ENCODE peak calls at places on chromosomes 3 and 15, in four cellular contexts. R is ELF-1, I is sigmoid colon, P is AG09319. M is an unnamed sample.
A peak's percentile ranks its signal among the peaks of the same experiment; 100 is the strongest.

GRCh38 chr15:35667908-35668307 is 121.9 kb upstream of the DPH6 start:
- DNase-seq in I (no peak), P (no peak), R (no peak), M (no peak)

GRCh38 chr15:33313491-33313890 is 2.7 kb downstream of the RYR3 start:
- DNase-seq in I (no peak), P (no peak), R (no peak), M (no peak)

GRCh38 chr3:186216903-186217819 is 108.3 kb upstream of the ETV5 start:
- DNase-seq in I (no peak), P (no peak), R (no peak), M (no peak)

GRCh38 chr3:178097576-178097975 is 438.7 kb upstream of the KCNMB2 start:
- DNase-seq in P (peak; percentile 86), I (no peak), R (no peak), M (peak; percentile 74)

GRCh38 chr15:84616235-84616634 is 15.4 kb downstream of the ZSCAN2 start:
- DNase-seq in I (peak; percentile 41), P (no peak), R (no peak), M (no peak)

GRCh38 chr3:42691861-42692666 is 6.7 kb downstream of the KLHL40 start:
- DNase-seq in I (peak; percentile 29), P (no peak), R (no peak), M (no peak)

GRCh38 chr3:58522759-58523425 is 14.1 kb downstream of the ACOX2 start:
- DNase-seq in P (no peak), R (peak; percentile 57), I (no peak), M (no peak)

GRCh38 chr3:13652728-13653127 is 103.8 kb downstream of the FBLN2 start:
- DNase-seq in I (no peak), R (no peak), P (no peak), M (no peak)

GRCh38 chr3:127070776-127071175 is 87.9 kb downstream of the PLXNA1 start:
- DNase-seq in I (peak; percentile 39), R (no peak), P (no peak), M (no peak)

GRCh38 chr3:185549111-185549510 is 3.3 kb downstream of the LIPH start:
- DNase-seq in R (no peak), I (no peak), P (peak; percentile 95), M (peak; percentile 95)

GRCh38 chr3:170562080-170562479 is 23.8 kb downstream of the SLC7A14 start:
- DNase-seq in P (no peak), I (no peak), R (no peak), M (no peak)

GRCh38 chr3:122443090-122443489 is 27.2 kb upstream of the WDR5B start:
- DNase-seq in I (no peak), R (peak; percentile 95), P (no peak), M (no peak)

GRCh38 chr3:18652781-18653180 is 227.6 kb upstream of the SATB1 start:
- DNase-seq in R (no peak), P (no peak), I (no peak), M (no peak)

GRCh38 chr3:40996382-40996781 is 202.9 kb upstream of the CTNNB1 start:
- DNase-seq in I (no peak), P (no peak), R (peak; percentile 87), M (no peak)

GRCh38 chr3:53250453-53250852 is 5.4 kb downstream of the TKT start:
- DNase-seq in I (no peak), R (no peak), P (no peak), M (no peak)

GRCh38 chr3:61975199-61975598 is 398.2 kb downstream of the FEZF2 start:
- DNase-seq in I (no peak), R (no peak), P (no peak), M (no peak)

GRCh38 chr15:33160054-33160453 is 34.5 kb downstream of the FMN1 start:
- DNase-seq in I (no peak), R (no peak), P (no peak), M (no peak)

GRCh38 chr3:126111566-126112475 is 27.9 kb upstream of the SLC41A3 start:
- DNase-seq in R (no peak), P (no peak), I (peak; percentile 46), M (no peak)

GRCh38 chr3:197749315-197749600 is 425 bp upstream of the FYTTD1 start:
- DNase-seq in R (peak; percentile 65), I (no peak), P (no peak), M (no peak)

GRCh38 chr3:171417813-171418212 is 42.4 kb downstream of the TNIK start:
- DNase-seq in P (peak; percentile 35), I (peak; percentile 75), R (no peak), M (peak; percentile 34)

GRCh38 chr3:36689560-36689959 is 74.8 kb downstream of the DCLK3 start:
- DNase-seq in P (no peak), I (no peak), R (no peak), M (no peak)

GRCh38 chr3:195865752-195866151 is 42.6 kb downstream of the TNK2 start:
- DNase-seq in P (no peak), R (no peak), I (no peak), M (no peak)

GRCh38 chr3:149969110-149969944 is 1.4 kb downstream of the PFN2 start:
- DNase-seq in P (peak; percentile 63), I (peak; percentile 74), R (peak; percentile 91), M (peak; percentile 59)

GRCh38 chr3:46714728-46715506 is 2.8 kb downstream of the PRSS50 start:
- DNase-seq in I (peak; percentile 18), P (no peak), R (no peak), M (no peak)

GRCh38 chr3:17874630-17875029 is 132.2 kb upstream of the TBC1D5 start:
- DNase-seq in R (no peak), I (no peak), P (no peak), M (no peak)

GRCh38 chr3:188760408-188760807 is 411.4 kb upstream of the TPRG1 start:
- DNase-seq in P (no peak), I (no peak), R (no peak), M (no peak)

GRCh38 chr3:128590948-128591347 is 59.7 kb downstream of the RPN1 start:
- DNase-seq in P (no peak), I (no peak), R (peak; percentile 70), M (no peak)

GRCh38 chr3:196638922-196639516 is 475 bp upstream of the NRROS start:
- DNase-seq in P (no peak), R (peak; percentile 57), I (no peak), M (no peak)

GRCh38 chr3:36219398-36219797 is 160.9 kb upstream of the STAC start:
- DNase-seq in P (no peak), R (no peak), I (no peak), M (peak; percentile 33)

GRCh38 chr3:107142786-107143185 is 234.5 kb upstream of the CCDC54 start:
- DNase-seq in I (no peak), R (peak; percentile 57), P (no peak), M (no peak)

GRCh38 chr3:194570184-194570583 is 63.0 kb downstream of the TMEM44 start:
- DNase-seq in I (no peak), P (no peak), R (no peak), M (no peak)

GRCh38 chr3:16728762-16729745 is 123.8 kb upstream of the DAZL start:
- DNase-seq in P (no peak), R (no peak), I (no peak), M (peak; percentile 26)

GRCh38 chr3:147807773-147808172 is 398.6 kb downstream of the ZIC1 start:
- DNase-seq in I (no peak), R (no peak), P (no peak), M (no peak)

GRCh38 chr15:64503640-64504039 is 43.3 kb downstream of the ZNF609 start:
- DNase-seq in I (no peak), R (no peak), P (no peak), M (no peak)

GRCh38 chr15:61327019-61327631 is 98.0 kb upstream of the RORA start:
- DNase-seq in P (no peak), R (no peak), I (no peak), M (no peak)

GRCh38 chr3:194514626-194515025 is 27.8 kb upstream of the ATP13A3 start:
- DNase-seq in I (no peak), P (no peak), R (no peak), M (no peak)

GRCh38 chr3:53375019-53375418 is 27.7 kb upstream of the DCP1A start:
- DNase-seq in R (peak; percentile 77), I (peak; percentile 77), P (peak; percentile 10), M (no peak)

GRCh38 chr3:49745986-49746385 is 22.2 kb upstream of the GMPPB start:
- DNase-seq in P (no peak), R (no peak), I (no peak), M (no peak)

M was measured in AG04449.